ENCODE peak calls at places on chromosomes 5 and 9, in ten cellular contexts. L, D, U, N, Q, S, X, Z, B and Y are unnamed samples. For H3K27me3, the result is how much of the 10 kb centered on the place peaks cover.

GRCh38 chr9:36426348-36426747 is 26.3 kb upstream of the RNF38 start:
- DNase-seq in X (no peak), L (no peak), D (no peak), Q (no peak), S (no peak), U (no peak), N (no peak), Z (no peak), B (no peak), Y (no peak)

GRCh38 chr5:40781843-40782409 is 16.2 kb downstream of the PRKAA1 start:
- DNase-seq in L (no peak), N (no peak), X (no peak), B (no peak), U (peak), Q (no peak), D (peak), Z (no peak), S (no peak), Y (no peak)

GRCh38 chr9:15317836-15318235 is 10.8 kb upstream of the TTC39B start:
- DNase-seq in N (no peak), S (no peak), D (peak), U (no peak), X (no peak), Q (no peak), Z (no peak), L (no peak), B (no peak), Y (no peak)

GRCh38 chr9:3023449-3023848 is 179.6 kb upstream of the PUM3 start:
- DNase-seq in D (no peak), Z (no peak), S (no peak), L (no peak), Q (no peak), X (no peak), B (peak), N (no peak), U (no peak), Y (no peak)

GRCh38 chr5:1840741-1841521 is 39.7 kb downstream of the NDUFS6 start:
- DNase-seq in S (no peak), Q (peak), N (no peak), D (no peak), X (no peak), U (peak), B (no peak), L (peak), Z (no peak), Y (no peak)

GRCh38 chr9:102855646-102856045 is 139.5 kb upstream of the CYLC2 start:
- DNase-seq in D (no peak), Q (no peak), Z (no peak), U (no peak), L (no peak), X (no peak), B (no peak), S (no peak), N (no peak), Y (no peak)

GRCh38 chr9:122213589-122214413 is 15.0 kb downstream of the LHX6 start:
- DNase-seq in L (peak), Q (peak), Z (no peak), N (peak), U (no peak), B (peak), S (no peak), X (no peak), D (no peak), Y (peak)

GRCh38 chr5:43017438-43017820 is 22.7 kb downstream of the ANXA2R start:
- DNase-seq in X (no peak), L (peak), B (no peak), Z (no peak), Q (no peak), N (no peak), D (no peak), S (no peak), U (peak), Y (peak)

GRCh38 chr5:132281856-132282614 is 12.2 kb upstream of the SLC22A4 start:
- DNase-seq in X (no peak), U (no peak), L (no peak), Q (no peak), Z (no peak), B (no peak), D (no peak), S (no peak), N (no peak), Y (no peak)

GRCh38 chr5:149002053-149002452 is 60.8 kb downstream of the SH3TC2 start:
- DNase-seq in U (peak), X (no peak), B (peak), N (peak), Q (peak), Z (no peak), L (peak), D (peak), S (no peak), Y (no peak)

GRCh38 chr5:393846-394275 is 49.1 kb upstream of the EXOC3 start:
- DNase-seq in Z (no peak), X (no peak), Q (no peak), N (no peak), U (no peak), L (peak), B (no peak), S (peak), D (no peak), Y (no peak)

GRCh38 chr9:77981332-77981731 is 50.3 kb downstream of the GNAQ start:
- DNase-seq in D (peak), L (peak), Z (no peak), B (peak), X (no peak), Q (no peak), N (peak), U (no peak), S (peak), Y (peak)

GRCh38 chr5:172509405-172509781 is 55.1 kb upstream of the SH3PXD2B start:
- DNase-seq in D (no peak), U (peak), S (no peak), X (no peak), L (peak), B (no peak), Q (peak), Z (no peak), N (no peak), Y (no peak)

GRCh38 chr5:171336486-171337206 is 27.6 kb downstream of the TLX3 start:
- DNase-seq in L (peak), D (peak), U (peak), S (no peak), Z (no peak), N (peak), B (peak), X (no peak), Q (peak), Y (peak)

DNA sequence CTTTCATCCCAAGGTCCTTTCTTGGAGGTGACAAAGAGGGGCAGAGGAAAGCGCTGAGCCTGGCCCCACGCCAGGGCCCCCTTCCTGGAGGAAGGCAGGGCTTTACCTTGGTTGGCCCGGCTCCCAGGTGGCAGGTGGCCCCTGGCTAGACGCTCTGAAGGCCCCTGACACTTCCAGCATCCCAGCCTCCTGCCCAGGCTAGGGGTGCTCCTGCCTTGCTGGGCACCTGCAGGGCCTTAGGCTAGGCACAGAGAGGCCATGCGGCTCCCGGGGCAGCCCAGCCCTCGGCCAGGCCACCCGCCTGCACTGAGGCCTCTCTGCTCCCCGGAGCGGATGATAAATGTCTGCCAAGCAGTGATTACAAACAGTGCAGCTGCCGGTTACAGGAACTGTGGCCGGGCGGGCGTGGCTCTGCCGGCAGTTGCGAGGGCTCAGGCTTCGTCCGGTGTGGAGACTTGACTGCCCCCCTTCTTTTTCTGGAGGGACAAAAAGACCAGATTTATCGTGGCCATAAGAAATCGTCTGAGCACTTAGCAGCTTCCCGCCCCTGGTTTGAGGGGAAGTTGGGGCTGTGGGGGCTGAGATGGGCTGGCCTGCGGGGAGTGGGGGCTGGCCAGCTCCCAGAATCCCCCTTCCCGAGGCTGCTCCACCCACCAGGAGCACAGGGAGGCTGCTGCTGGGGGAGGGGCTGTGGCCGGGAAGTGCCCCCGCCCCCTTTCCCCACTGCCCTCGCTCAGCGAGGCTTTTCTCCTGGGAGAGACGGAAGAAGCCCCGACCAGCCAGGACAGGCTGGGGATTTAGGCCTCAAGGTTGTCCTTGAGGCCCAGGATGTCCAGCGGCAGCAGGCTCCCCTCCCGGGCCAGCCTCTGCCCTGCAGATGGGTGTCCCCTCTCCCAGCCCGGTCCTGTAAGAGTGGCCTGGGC is 31.6 kb upstream of the UBAC1 start:
- DNase-seq in U (peak), N (peak), X (peak), L (peak), Q (peak), B (peak), S (peak), Z (peak), D (peak), Y (peak)
- H3K4me3 ChIP-seq in U (peak), N (no peak), X (peak), L (peak), Q (peak), B (no peak), S (peak), Z (peak), D (peak), Y (no peak)

DNA sequence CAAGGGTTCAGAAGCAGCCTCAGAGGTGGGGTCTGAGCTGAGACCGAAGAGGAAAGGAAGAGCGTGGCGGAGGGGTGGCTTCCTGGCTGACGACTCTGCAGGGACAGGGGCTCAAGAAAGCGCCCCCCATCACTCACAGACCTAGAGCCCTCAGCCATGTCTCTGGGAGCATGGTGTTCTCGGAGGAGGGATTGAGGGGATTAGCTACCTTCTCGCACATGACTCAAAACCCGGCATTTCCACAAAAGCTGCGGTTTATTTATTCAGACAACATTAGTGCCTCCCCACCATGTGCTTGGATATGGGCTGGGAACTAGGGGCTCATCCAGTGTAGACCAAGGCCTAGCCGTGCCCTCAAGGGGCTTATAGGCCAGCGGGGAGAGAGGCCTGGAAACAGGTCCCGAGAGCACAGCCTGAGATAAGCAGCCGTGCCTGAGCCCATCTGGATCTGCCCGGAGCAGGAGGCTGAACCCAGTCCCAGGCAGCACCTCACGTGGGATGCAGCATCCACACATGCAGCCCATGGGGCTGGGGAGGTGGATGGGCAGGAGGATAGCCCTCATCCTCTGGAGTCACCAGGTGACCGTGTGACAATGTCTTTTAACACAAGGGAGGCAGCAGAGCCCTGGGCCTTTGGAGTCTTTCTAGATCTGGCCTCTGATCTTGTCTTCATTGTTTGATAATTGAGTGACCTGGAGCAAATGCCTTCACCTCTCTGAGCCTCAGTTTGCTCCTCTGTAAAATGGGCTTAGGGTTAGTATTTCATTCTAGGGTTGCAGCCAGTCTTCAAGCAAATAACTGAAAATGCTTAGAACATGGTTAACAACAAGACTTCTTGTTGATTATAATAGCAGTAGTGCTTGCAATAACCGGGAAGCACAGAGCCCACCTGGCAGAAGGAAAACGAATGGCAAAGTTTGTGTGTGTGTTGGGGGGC is 878 bp upstream of the HMCN2 start:
- DNase-seq in Q (no peak), X (no peak), B (no peak), N (no peak), U (no peak), S (no peak), Z (no peak), L (no peak), D (no peak), Y (no peak)
- H3K27me3 ChIP-seq in Q (under half), X (under half), B (under half), N (under half), U (half or more), S (under half), Z (half or more), L (under half), D (half or more), Y (under half)

GRCh38 chr5:53643445-53643844 is 83.0 kb downstream of the NDUFS4 start:
- DNase-seq in X (no peak), B (no peak), Z (no peak), U (no peak), S (no peak), D (peak), N (no peak), L (peak), Q (peak), Y (no peak)

GRCh38 chr5:53645581-53645980 is 85.1 kb downstream of the NDUFS4 start:
- DNase-seq in Z (no peak), U (no peak), S (no peak), Q (no peak), X (no peak), L (no peak), N (no peak), B (no peak), D (no peak), Y (no peak)

GRCh38 chr5:53645078-53645477 is 84.6 kb downstream of the NDUFS4 start:
- DNase-seq in B (no peak), S (no peak), N (no peak), Q (no peak), L (no peak), D (no peak), U (no peak), Z (no peak), X (no peak), Y (no peak)

GRCh38 chr5:53642006-53642405 is 81.6 kb downstream of the NDUFS4 start:
- DNase-seq in U (no peak), X (no peak), S (no peak), Z (no peak), N (no peak), Q (no peak), L (peak), D (peak), B (peak), Y (peak)
- H3K4me3 ChIP-seq in U (no peak), X (no peak), S (no peak), Z (no peak), N (no peak), Q (peak), L (no peak), D (no peak), B (no peak), Y (no peak)

DNA sequence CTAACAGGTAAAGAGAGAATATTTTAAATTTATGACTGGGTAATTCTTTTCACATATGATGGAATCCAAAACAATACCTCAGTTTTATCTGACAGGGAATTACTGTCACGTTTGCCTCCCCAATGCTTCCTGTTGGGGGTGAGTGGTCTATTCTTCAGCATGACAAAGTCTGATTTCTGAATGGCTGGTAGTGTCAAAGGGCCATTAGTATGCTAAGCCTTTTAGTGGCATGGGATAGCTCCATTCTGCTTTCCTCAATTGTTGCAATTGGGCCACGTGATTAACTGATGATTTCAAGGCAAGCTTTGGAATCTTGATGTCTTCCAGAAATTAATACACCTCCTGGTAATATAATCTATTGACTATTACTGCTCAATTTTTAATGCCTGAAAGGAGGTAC is 14.7 kb upstream of the NDUFS4 start:
- DNase-seq in Q (peak), X (no peak), D (no peak), L (peak), Z (no peak), N (no peak), U (no peak), B (no peak), S (no peak), Y (no peak)
- H3K27me3 ChIP-seq in Q (under half), X (under half), D (under half), L (under half), Z (under half), N (under half), U (under half), B (under half), S (under half), Y (under half)

DNA sequence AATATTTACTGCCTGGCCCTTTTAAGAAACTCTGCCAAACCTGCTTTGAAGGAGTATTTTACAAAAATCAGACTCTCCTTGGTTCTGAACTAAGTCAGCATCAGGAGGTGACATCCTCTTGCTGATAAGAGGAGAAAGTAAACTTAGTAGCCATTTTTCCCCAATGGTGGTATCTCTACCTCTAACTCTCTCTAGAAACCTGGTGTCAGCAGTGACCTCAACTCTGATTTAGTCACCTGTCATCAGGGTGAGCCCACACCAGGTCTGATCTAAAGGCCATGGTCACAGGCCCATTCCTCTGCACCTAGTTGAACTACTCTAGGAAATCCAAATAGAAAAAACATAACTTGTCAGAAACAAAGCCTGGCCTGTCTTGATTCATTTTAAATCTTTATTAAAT is 4.2 kb downstream of the CARNMT1 start:
- DNase-seq in Q (no peak), B (no peak), L (no peak), U (no peak), Z (no peak), N (no peak), D (no peak), S (no peak), X (no peak), Y (no peak)
- H3K4me3 ChIP-seq in Q (no peak), B (no peak), L (no peak), U (no peak), Z (no peak), N (no peak), D (no peak), S (no peak), X (no peak), Y (no peak)

DNA sequence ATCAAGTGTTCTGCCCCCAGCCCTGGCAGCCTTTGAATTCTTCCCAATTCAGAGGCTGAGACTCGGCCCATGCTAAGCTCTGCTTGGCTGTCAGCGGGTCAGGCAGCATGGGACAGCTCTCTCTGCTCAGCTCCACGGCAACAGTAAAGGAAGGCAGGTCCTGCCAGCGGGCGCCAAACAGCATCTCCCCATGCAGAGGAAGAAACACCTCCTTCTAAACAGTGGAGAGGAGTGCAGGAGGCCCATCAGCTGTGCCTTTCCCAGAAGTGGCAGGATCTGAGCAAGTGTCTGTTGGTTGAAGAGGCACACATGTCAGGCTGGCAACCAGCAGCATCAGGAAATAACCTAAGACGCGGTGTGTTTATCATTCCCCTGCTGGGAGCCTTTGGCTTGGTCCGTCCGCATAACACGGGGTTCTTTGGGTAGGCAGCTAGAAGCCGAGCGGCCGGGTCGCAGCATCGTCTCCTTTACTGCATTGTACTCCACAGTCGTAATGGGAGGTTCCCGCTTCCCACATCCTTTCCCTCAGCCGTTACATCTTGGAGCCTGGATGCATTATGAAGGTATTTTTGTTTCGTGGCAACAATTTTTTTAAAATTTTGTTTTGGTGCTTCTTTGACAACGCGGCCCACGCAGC is 42.7 kb upstream of the NCS1 start:
- DNase-seq in L (no peak), B (no peak), D (peak), Q (no peak), S (no peak), Z (no peak), N (no peak), U (no peak), X (no peak), Y (no peak)
- H3K27me3 ChIP-seq in L (under half), B (under half), D (under half), Q (under half), S (under half), Z (under half), N (under half), U (under half), X (under half), Y (under half)

DNA sequence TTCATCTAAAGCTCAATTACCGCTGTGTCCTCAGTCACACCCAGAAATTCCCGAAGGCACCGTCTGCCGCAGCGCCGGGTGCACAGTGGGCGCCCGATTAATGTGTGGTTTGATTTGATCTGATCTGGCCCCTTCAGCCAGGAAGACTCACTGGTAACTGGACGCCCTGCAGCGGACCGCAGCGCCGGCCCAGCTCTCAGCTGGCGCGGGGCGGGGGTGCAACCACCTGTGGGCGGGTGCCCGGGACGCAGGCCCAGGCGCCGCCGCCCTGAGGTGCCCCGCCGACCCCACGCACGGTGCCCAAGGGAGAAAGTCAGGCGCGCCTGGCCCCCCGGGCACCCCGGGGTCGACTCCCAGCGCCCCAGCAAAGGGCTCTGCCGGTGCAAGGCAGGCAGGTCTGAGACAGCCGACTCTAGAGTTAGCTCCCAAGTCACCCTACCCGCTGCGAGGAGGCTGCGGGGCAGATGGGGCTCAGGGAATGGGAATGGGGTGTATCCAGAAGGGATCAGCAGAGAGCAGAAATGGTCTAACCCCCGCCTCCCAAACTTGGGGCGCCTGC is 1.7 kb downstream of the EPB41L4B start:
- DNase-seq in Z (no peak), X (no peak), L (peak), B (no peak), Q (peak), N (peak), S (no peak), D (no peak), U (no peak), Y (peak)
- H3K4me3 ChIP-seq in Z (peak), X (no peak), L (peak), B (peak), Q (peak), N (peak), S (peak), D (peak), U (peak), Y (peak)

GRCh38 chr9:83304686-83305085 is 233.5 kb downstream of the FRMD3 start:
- DNase-seq in S (peak), Q (no peak), N (peak), D (peak), X (peak), L (no peak), B (no peak), U (peak), Z (peak), Y (no peak)

GRCh38 chr9:83312543-83312942 is 225.7 kb downstream of the FRMD3 start:
- DNase-seq in N (no peak), S (peak), X (no peak), Q (no peak), U (no peak), D (no peak), Z (no peak), B (peak), L (no peak), Y (no peak)

GRCh38 chr9:83307051-83307724 is 231.0 kb downstream of the FRMD3 start:
- DNase-seq in L (no peak), X (no peak), N (no peak), U (no peak), S (no peak), B (no peak), D (no peak), Z (no peak), Q (no peak), Y (peak)
- H3K27me3 ChIP-seq in L (under half), X (under half), N (under half), U (under half), S (under half), B (under half), D (under half), Z (under half), Q (under half), Y (under half)